ENCODE peak calls at places on chromosome 3, in four cellular contexts. C, R, F and P are unnamed samples.
A peak's percentile ranks its signal among the peaks of the same experiment; 100 is the strongest.

GRCh38 chr3:197031315-197032285 is 2.0 kb upstream of the MELTF start:
- DNase-seq in C (peak; percentile 97), R (peak; percentile 72), F (peak; percentile 97), P (no peak)

GRCh38 chr3:56801151-56801596 is 575 bp downstream of the ARHGEF3 start:
- DNase-seq in C (no peak), R (no peak), F (no peak), P (no peak)

GRCh38 chr3:141334627-141335250 is 33.6 kb upstream of the ZBTB38 start:
- DNase-seq in C (no peak), R (no peak), F (no peak), P (no peak)

GRCh38 chr3:12955651-12956315 is 114.4 kb upstream of the RPL32 start:
- DNase-seq in C (no peak), R (no peak), F (no peak), P (no peak)

GRCh38 chr3:176587089-176587488 is 610.2 kb downstream of the TBL1XR1 start:
- DNase-seq in C (no peak), R (no peak), F (no peak), P (no peak)

GRCh38 chr3:47007001-47007400 is 27.5 kb downstream of the NBEAL2 start:
- DNase-seq in C (no peak), R (no peak), F (no peak), P (no peak)

GRCh38 chr3:90062018-90062417 is 954.6 kb downstream of the EPHA3 start:
- DNase-seq in C (no peak), R (no peak), F (peak; percentile 14), P (no peak)

GRCh38 chr3:74000715-74001114 is 376.0 kb upstream of the PDZRN3 start:
- DNase-seq in C (no peak), R (no peak), F (no peak), P (no peak)

GRCh38 chr3:43373588-43373935 is 87.2 kb downstream of the SNRK start:
- DNase-seq in C (peak; percentile 36), R (no peak), F (no peak), P (no peak)

GRCh38 chr3:55660642-55661041 is 173.5 kb upstream of the WNT5A start:
- DNase-seq in C (no peak), R (no peak), F (no peak), P (no peak)

GRCh38 chr3:60395173-60395762 is 856.0 kb downstream of the FHIT start:
- DNase-seq in C (no peak), R (no peak), F (no peak), P (no peak)

GRCh38 chr3:149969945-149970715 is 565 bp downstream of the PFN2 start:
- DNase-seq in C (peak; percentile 62), R (peak; percentile 88), F (peak; percentile 32), P (no peak)

GRCh38 chr3:77426531-77426930 is 386.6 kb downstream of the ROBO2 start:
- DNase-seq in C (no peak), R (no peak), F (no peak), P (no peak)

GRCh38 chr3:168981396-168981795 is 682.1 kb downstream of the MECOM start:
- DNase-seq in C (no peak), R (no peak), F (no peak), P (no peak)

GRCh38 chr3:111701292-111701906 is 106.3 kb upstream of the ZBED2 start:
- DNase-seq in C (no peak), R (no peak), F (no peak), P (no peak)

GRCh38 chr3:13365390-13366379 is 54.4 kb downstream of the NUP210 start:
- DNase-seq in C (no peak), R (no peak), F (no peak), P (no peak)

GRCh38 chr3:59839810-59840515 is 790.1 kb upstream of the CFAP20DC start:
- DNase-seq in C (no peak), R (no peak), F (no peak), P (no peak)

GRCh38 chr3:193335031-193335430 is 43.5 kb downstream of the ATP13A5 start:
- DNase-seq in C (peak; percentile 55), R (no peak), F (no peak), P (no peak)

GRCh38 chr3:9497821-9498565 is 55.6 kb downstream of the LHFPL4 start:
- DNase-seq in C (peak; percentile 83), R (no peak), F (no peak), P (no peak)

GRCh38 chr3:182725372-182726251 is 67.7 kb upstream of the ATP11B start:
- DNase-seq in C (peak; percentile 45), R (no peak), F (no peak), P (no peak)

GRCh38 chr3:30320392-30320791 is 286.0 kb upstream of the TGFBR2 start:
- DNase-seq in C (peak; percentile 52), R (no peak), F (no peak), P (no peak)

GRCh38 chr3:72763751-72764440 is 84.3 kb downstream of the SHQ1 start:
- DNase-seq in C (no peak), R (no peak), F (no peak), P (no peak)

GRCh38 chr3:16140894-16141285 is 33.6 kb upstream of the GALNT15 start:
- DNase-seq in C (no peak), R (no peak), F (no peak), P (no peak)

GRCh38 chr3:17891139-17891850 is 148.9 kb upstream of the TBC1D5 start:
- DNase-seq in C (peak; percentile 69), R (no peak), F (no peak), P (no peak)

GRCh38 chr3:60010778-60011177 is 961.0 kb upstream of the CFAP20DC start:
- DNase-seq in C (peak; percentile 18), R (no peak), F (no peak), P (no peak)

GRCh38 chr3:189727191-189727590 is 96.0 kb downstream of the TP63 start:
- DNase-seq in C (no peak), R (no peak), F (no peak), P (no peak)